ENCODE peak calls at places on chromosomes 11 and 22, in four cellular contexts. One of them, this sample, is unnamed.
A peak's percentile ranks its signal among the peaks of the same experiment; 100 is the strongest.

GRCh38 chr22:38759005-38759404 is 3.2 kb upstream of the SUN2 start:
- DNase-seq in D721Med: no peak
- DNase-seq in nephron progenitor cell: no peak
- DNase-seq in lower leg skin: no peak
- DNase-seq in this sample: no peak

GRCh38 chr11:29782447-29782846 is 234.4 kb downstream of the KCNA4 start:
- DNase-seq in lower leg skin: no peak
- DNase-seq in nephron progenitor cell: no peak
- DNase-seq in D721Med: no peak
- DNase-seq in this sample: no peak

GRCh38 chr11:128908391-128909246 is 17.5 kb downstream of the KCNJ5 start:
- DNase-seq in nephron progenitor cell: no peak
- DNase-seq in D721Med: no peak
- DNase-seq in lower leg skin: peak; percentile 94
- DNase-seq in this sample: no peak

GRCh38 chr11:105432241-105432995 is 177.5 kb upstream of the GRIA4 start:
- DNase-seq in D721Med: no peak
- DNase-seq in nephron progenitor cell: no peak
- DNase-seq in lower leg skin: no peak
- DNase-seq in this sample: no peak

GRCh38 chr11:120191058-120191457 is 19.8 kb upstream of the OAF start:
- DNase-seq in D721Med: no peak
- DNase-seq in lower leg skin: no peak
- DNase-seq in nephron progenitor cell: no peak
- DNase-seq in this sample: no peak

GRCh38 chr11:78131956-78132355 is 7.5 kb downstream of the ALG8 start:
- DNase-seq in lower leg skin: no peak
- DNase-seq in nephron progenitor cell: no peak
- DNase-seq in D721Med: no peak
- DNase-seq in this sample: no peak

GRCh38 chr11:60214386-60214785 is 28.6 kb downstream of the MS4A4E start:
- DNase-seq in D721Med: no peak
- DNase-seq in nephron progenitor cell: no peak
- DNase-seq in lower leg skin: no peak
- DNase-seq in this sample: no peak

GRCh38 chr22:38327805-38328204 is 10.6 kb upstream of the CSNK1E start:
- DNase-seq in nephron progenitor cell: no peak
- DNase-seq in lower leg skin: no peak
- DNase-seq in D721Med: no peak
- DNase-seq in this sample: no peak

GRCh38 chr11:73997120-73997772 is 11.6 kb downstream of the UCP3 start:
- DNase-seq in D721Med: no peak
- DNase-seq in lower leg skin: no peak
- DNase-seq in nephron progenitor cell: no peak
- DNase-seq in this sample: no peak

GRCh38 chr11:118892515-118892914 is 8.8 kb downstream of the CXCR5 start:
- DNase-seq in nephron progenitor cell: no peak
- DNase-seq in lower leg skin: no peak
- DNase-seq in D721Med: no peak
- DNase-seq in this sample: no peak

GRCh38 chr11:100869328-100869727 is 182.2 kb downstream of the ARHGAP42 start:
- DNase-seq in nephron progenitor cell: no peak
- DNase-seq in lower leg skin: no peak
- DNase-seq in D721Med: no peak
- DNase-seq in this sample: no peak

GRCh38 chr22:30325724-30326703 is 727 bp downstream of the TBC1D10A start:
- DNase-seq in nephron progenitor cell: peak; percentile 14
- DNase-seq in D721Med: no peak
- DNase-seq in lower leg skin: peak; percentile 90
- DNase-seq in this sample: peak; percentile 51

GRCh38 chr11:95647355-95647754 is 142.2 kb downstream of the FAM76B start:
- DNase-seq in lower leg skin: no peak
- DNase-seq in nephron progenitor cell: no peak
- DNase-seq in D721Med: no peak
- DNase-seq in this sample: no peak

GRCh38 chr22:37763652-37764051 is 44.1 kb upstream of the GCAT start:
- DNase-seq in lower leg skin: no peak
- DNase-seq in D721Med: no peak
- DNase-seq in nephron progenitor cell: no peak
- DNase-seq in this sample: no peak

GRCh38 chr11:61587541-61587941 is 6.7 kb upstream of the SYT7 start:
- DNase-seq in lower leg skin: peak; percentile 89
- DNase-seq in nephron progenitor cell: peak; percentile 72
- DNase-seq in D721Med: no peak
- DNase-seq in this sample: no peak

GRCh38 chr11:25163421-25163820 is 666.6 kb downstream of the LUZP2 start:
- DNase-seq in D721Med: no peak
- DNase-seq in lower leg skin: no peak
- DNase-seq in nephron progenitor cell: no peak
- DNase-seq in this sample: no peak

GRCh38 chr11:119056397-119056999 is 507 bp downstream of the HYOU1 start:
- DNase-seq in nephron progenitor cell: no peak
- DNase-seq in lower leg skin: peak; percentile 90
- DNase-seq in D721Med: no peak
- DNase-seq in this sample: peak; percentile 39

GRCh38 chr22:36201630-36202312 is at the start of gene APOL4:
- DNase-seq in D721Med: no peak
- DNase-seq in lower leg skin: peak; percentile 94
- DNase-seq in nephron progenitor cell: no peak
- DNase-seq in this sample: no peak

GRCh38 chr11:103633037-103633788 is 403.2 kb upstream of the DDI1 start:
- DNase-seq in D721Med: no peak
- DNase-seq in lower leg skin: no peak
- DNase-seq in nephron progenitor cell: no peak
- DNase-seq in this sample: no peak

GRCh38 chr11:86515297-86516094 is 140.8 kb downstream of the CCDC81 start:
- DNase-seq in nephron progenitor cell: no peak
- DNase-seq in lower leg skin: no peak
- DNase-seq in D721Med: no peak
- DNase-seq in this sample: no peak

GRCh38 chr11:117600261-117600783 is 196.7 kb downstream of the DSCAML1 start:
- DNase-seq in lower leg skin: no peak
- DNase-seq in D721Med: peak; percentile 71
- DNase-seq in nephron progenitor cell: no peak
- DNase-seq in this sample: no peak

GRCh38 chr11:60988658-60989057 is 17.2 kb downstream of the CD6 start:
- DNase-seq in lower leg skin: no peak
- DNase-seq in D721Med: no peak
- DNase-seq in nephron progenitor cell: no peak
- DNase-seq in this sample: no peak

GRCh38 chr11:87851234-87851633 is 324.0 kb downstream of the RAB38 start:
- DNase-seq in D721Med: no peak
- DNase-seq in nephron progenitor cell: no peak
- DNase-seq in lower leg skin: no peak
- DNase-seq in this sample: no peak

GRCh38 chr11:1564535-1565172 is 7.4 kb downstream of the DUSP8 start:
- DNase-seq in lower leg skin: no peak
- DNase-seq in D721Med: peak; percentile 90
- DNase-seq in nephron progenitor cell: peak; percentile 87
- DNase-seq in this sample: no peak

GRCh38 chr11:14499178-14499559 is 442 bp downstream of the COPB1 start:
- DNase-seq in nephron progenitor cell: peak; percentile 57
- DNase-seq in D721Med: no peak
- DNase-seq in lower leg skin: peak; percentile 88
- DNase-seq in this sample: no peak

GRCh38 chr11:65493367-65494176 is 5.3 kb upstream of the MALAT1 start:
- DNase-seq in nephron progenitor cell: no peak
- DNase-seq in lower leg skin: peak; percentile 97
- DNase-seq in D721Med: no peak
- DNase-seq in this sample: no peak

GRCh38 chr22:22786301-22787115 is 101.1 kb upstream of the IGLL5 start:
- DNase-seq in lower leg skin: peak; percentile 80
- DNase-seq in D721Med: no peak
- DNase-seq in nephron progenitor cell: no peak
- DNase-seq in this sample: no peak

GRCh38 chr22:22785316-22786065 is 102.1 kb upstream of the IGLL5 start:
- DNase-seq in lower leg skin: peak; percentile 61
- DNase-seq in D721Med: no peak
- DNase-seq in nephron progenitor cell: no peak
- DNase-seq in this sample: no peak

GRCh38 chr22:22787805-22788459 is 99.7 kb upstream of the IGLL5 start:
- DNase-seq in lower leg skin: peak; percentile 86
- DNase-seq in nephron progenitor cell: peak; percentile 76
- DNase-seq in D721Med: peak; percentile 43
- DNase-seq in this sample: peak; percentile 79

GRCh38 chr22:22788460-22789037 is 99.1 kb upstream of the IGLL5 start:
- DNase-seq in D721Med: no peak
- DNase-seq in nephron progenitor cell: no peak
- DNase-seq in lower leg skin: peak; percentile 42
- DNase-seq in this sample: no peak

DNA sequence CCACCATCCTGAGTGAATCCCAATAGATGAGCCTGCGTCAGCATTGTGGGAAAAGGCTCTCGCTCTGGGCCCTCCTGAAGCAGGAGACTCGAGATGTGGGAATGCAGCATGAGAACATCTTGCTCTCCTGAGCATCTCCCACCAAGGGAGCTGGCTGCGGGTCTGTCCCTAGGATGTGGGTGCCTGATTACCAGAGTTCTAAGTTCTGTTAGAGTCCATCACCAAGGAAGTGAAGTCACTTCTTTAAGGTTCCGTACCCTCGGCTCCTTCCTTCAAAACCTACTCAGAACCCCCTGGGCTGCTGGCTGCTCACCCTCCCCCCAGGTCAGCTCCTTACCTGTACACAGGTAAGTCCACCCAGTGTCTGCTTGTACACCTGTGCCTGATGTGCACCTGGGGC is 100.5 kb upstream of the IGLL5 start:
- DNase-seq in D721Med: no peak
- DNase-seq in lower leg skin: no peak
- DNase-seq in nephron progenitor cell: no peak
- DNase-seq in this sample: no peak
- TF ChIP-seq CTCF in D721Med: no peak
- TF ChIP-seq CTCF in lower leg skin: no peak
- TF ChIP-seq CTCF in nephron progenitor cell: no peak
- TF ChIP-seq CTCF in this sample: no peak

GRCh38 chr11:5712507-5712906 is 22.9 kb downstream of the TRIM22 start:
- DNase-seq in nephron progenitor cell: no peak
- DNase-seq in D721Med: no peak
- DNase-seq in lower leg skin: no peak
- DNase-seq in this sample: no peak
- TF ChIP-seq CTCF in nephron progenitor cell: no peak
- TF ChIP-seq CTCF in D721Med: no peak
- TF ChIP-seq CTCF in lower leg skin: no peak
- TF ChIP-seq CTCF in this sample: peak; percentile 31

DNA sequence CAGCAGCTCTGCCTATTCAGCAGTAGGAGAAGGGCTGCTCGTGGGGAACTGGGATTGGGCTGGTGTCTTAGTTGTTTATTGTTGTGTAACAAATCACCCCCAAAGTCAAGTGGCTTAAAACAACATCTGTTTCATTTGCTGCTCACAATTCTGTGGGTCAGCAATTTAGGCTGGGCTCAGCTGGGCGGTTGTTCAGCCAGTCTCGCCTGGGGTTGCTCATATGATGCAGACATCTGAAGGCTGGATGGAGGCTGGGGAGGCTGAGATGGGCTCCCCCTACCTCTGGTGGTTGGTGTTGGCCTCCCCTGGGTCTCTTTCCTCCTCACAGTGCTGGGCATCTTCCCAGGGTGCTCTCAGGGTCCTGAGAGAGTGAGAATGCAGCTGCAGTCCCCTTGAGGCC is 43.3 kb upstream of the PARVG start:
- DNase-seq in D721Med: no peak
- DNase-seq in lower leg skin: no peak
- DNase-seq in nephron progenitor cell: no peak
- DNase-seq in this sample: no peak
- TF ChIP-seq CTCF in D721Med: no peak
- TF ChIP-seq CTCF in lower leg skin: no peak
- TF ChIP-seq CTCF in nephron progenitor cell: no peak
- TF ChIP-seq CTCF in this sample: no peak

DNA sequence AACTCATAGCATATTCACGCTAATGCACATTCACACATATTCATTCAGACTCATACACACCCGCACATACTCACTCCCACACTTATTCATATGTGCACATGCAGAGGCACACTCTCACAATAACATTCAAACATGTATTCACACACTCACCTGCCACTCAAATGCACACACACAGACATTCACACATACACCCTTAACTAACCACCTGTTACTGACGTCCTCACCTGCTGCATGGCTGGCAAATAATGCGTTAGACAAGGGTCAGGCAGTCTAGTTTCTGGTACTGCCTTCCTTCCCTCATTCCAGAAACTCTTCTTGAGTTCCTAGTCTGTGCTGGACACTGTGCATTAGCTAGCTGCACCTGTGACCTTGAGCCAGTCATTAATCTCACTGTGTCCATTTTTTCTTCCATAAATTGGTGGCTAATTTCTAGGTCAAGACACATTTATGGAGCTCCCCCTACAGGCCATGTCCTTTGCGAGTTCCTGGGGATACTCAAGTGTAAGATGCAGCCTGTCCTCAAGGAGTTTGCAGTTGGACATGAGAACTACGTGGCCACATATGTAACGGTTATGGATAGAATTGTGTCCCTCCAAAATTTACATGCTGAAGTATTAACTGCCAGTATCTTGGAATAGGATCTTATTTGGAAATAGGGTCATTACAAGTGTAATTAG is 34.5 kb upstream of the SEZ6L start:
- DNase-seq in nephron progenitor cell: no peak
- DNase-seq in D721Med: no peak
- DNase-seq in lower leg skin: no peak
- DNase-seq in this sample: no peak
- TF ChIP-seq CTCF in nephron progenitor cell: peak; percentile 15
- TF ChIP-seq CTCF in D721Med: peak; percentile 48
- TF ChIP-seq CTCF in lower leg skin: no peak
- TF ChIP-seq CTCF in this sample: peak; percentile 25

GRCh38 chr11:32385998-32386397 is 49.3 kb downstream of the WT1 start:
- DNase-seq in D721Med: no peak
- DNase-seq in nephron progenitor cell: no peak
- DNase-seq in lower leg skin: peak; percentile 45
- DNase-seq in this sample: no peak
- TF ChIP-seq CTCF in D721Med: peak; percentile 11
- TF ChIP-seq CTCF in nephron progenitor cell: no peak
- TF ChIP-seq CTCF in lower leg skin: no peak
- TF ChIP-seq CTCF in this sample: peak; percentile 20